ENCODE peak calls at places on chromosome 19, in eight cellular contexts. Y is fibroblast of mammary gland, H is type B pancreatic cell, P is tibial artery, R is BE2C, F is heart left ventricle, U is lower lobe of right lung, V is endothelial cell. C is an unnamed sample.

GRCh38 chr19:3343619-3344502 is 22.5 kb upstream of the NFIC start:
- DNase-seq in Y (peak), H (no peak), P (peak), R (peak), F (peak), U (peak), V (no peak), C (peak)

GRCh38 chr19:44812142-44812718 is 3.3 kb downstream of the BCAM start:
- DNase-seq in Y (no peak), H (no peak), P (no peak), R (no peak), F (no peak), U (no peak), V (no peak), C (no peak)

GRCh38 chr19:54478677-54479266 is 5.7 kb upstream of the CDC42EP5 start:
- DNase-seq in Y (peak), H (no peak), P (no peak), R (no peak), F (no peak), U (no peak), V (peak), C (peak)

GRCh38 chr19:56476671-56477428 is at the start of gene ZNF667:
- DNase-seq in Y (peak), H (no peak), P (no peak), R (peak), F (peak), U (no peak), V (no peak), C (peak)

GRCh38 chr19:19745496-19746285 is 12.8 kb upstream of the ZNF14 start:
- DNase-seq in Y (no peak), H (no peak), P (no peak), R (no peak), F (no peak), U (no peak), V (no peak), C (no peak)

GRCh38 chr19:7506385-7507328 is 9.2 kb upstream of the ZNF358 start:
- DNase-seq in Y (peak), H (no peak), P (peak), R (peak), F (peak), U (peak), V (peak), C (peak)

GRCh38 chr19:54725321-54725720 is 1.1 kb downstream of the KIR3DL3 start:
- DNase-seq in Y (no peak), H (no peak), P (no peak), R (no peak), F (no peak), U (no peak), V (no peak), C (no peak)

GRCh38 chr19:3607398-3608078 is 863 bp upstream of the TBXA2R start:
- DNase-seq in Y (peak), H (no peak), P (peak), R (no peak), F (peak), U (peak), V (no peak), C (peak)

GRCh38 chr19:56170261-56170660 is 5.5 kb upstream of the GALP start:
- DNase-seq in Y (peak), H (no peak), P (no peak), R (no peak), F (peak), U (peak), V (no peak), C (no peak)

GRCh38 chr19:2391118-2391725 is 31.2 kb downstream of the TMPRSS9 start:
- DNase-seq in Y (peak), H (no peak), P (no peak), R (no peak), F (no peak), U (no peak), V (peak), C (peak)

GRCh38 chr19:19463348-19464117 is 51.8 kb downstream of the TSSK6 start:
- DNase-seq in Y (peak), H (no peak), P (no peak), R (no peak), F (peak), U (peak), V (no peak), C (peak)

GRCh38 chr19:46229442-46229841 is at the start of gene IGFL1:
- DNase-seq in Y (no peak), H (no peak), P (no peak), R (no peak), F (no peak), U (no peak), V (no peak), C (no peak)

GRCh38 chr19:38856813-38857212 is 7.0 kb upstream of the HNRNPL start:
- DNase-seq in Y (no peak), H (no peak), P (no peak), R (no peak), F (no peak), U (no peak), V (no peak), C (no peak)

GRCh38 chr19:18999896-19000620 is 33.3 kb downstream of the SUGP2 start:
- DNase-seq in Y (peak), H (no peak), P (no peak), R (no peak), F (no peak), U (no peak), V (peak), C (peak)

GRCh38 chr19:57192064-57192395 is 730 bp downstream of the ZNF264 start:
- DNase-seq in Y (no peak), H (peak), P (no peak), R (no peak), F (no peak), U (no peak), V (no peak), C (no peak)

GRCh38 chr19:39372047-39372802 is 18.7 kb downstream of the PAF1 start:
- DNase-seq in Y (peak), H (no peak), P (peak), R (no peak), F (peak), U (peak), V (no peak), C (peak)

GRCh38 chr19:38496116-38496515 is 62.6 kb downstream of the RYR1 start:
- DNase-seq in Y (no peak), H (no peak), P (no peak), R (no peak), F (no peak), U (no peak), V (no peak), C (no peak)

GRCh38 chr19:32543107-32543900 is 37.7 kb upstream of the PDCD5 start:
- DNase-seq in Y (no peak), H (no peak), P (no peak), R (no peak), F (no peak), U (no peak), V (no peak), C (no peak)

DNA sequence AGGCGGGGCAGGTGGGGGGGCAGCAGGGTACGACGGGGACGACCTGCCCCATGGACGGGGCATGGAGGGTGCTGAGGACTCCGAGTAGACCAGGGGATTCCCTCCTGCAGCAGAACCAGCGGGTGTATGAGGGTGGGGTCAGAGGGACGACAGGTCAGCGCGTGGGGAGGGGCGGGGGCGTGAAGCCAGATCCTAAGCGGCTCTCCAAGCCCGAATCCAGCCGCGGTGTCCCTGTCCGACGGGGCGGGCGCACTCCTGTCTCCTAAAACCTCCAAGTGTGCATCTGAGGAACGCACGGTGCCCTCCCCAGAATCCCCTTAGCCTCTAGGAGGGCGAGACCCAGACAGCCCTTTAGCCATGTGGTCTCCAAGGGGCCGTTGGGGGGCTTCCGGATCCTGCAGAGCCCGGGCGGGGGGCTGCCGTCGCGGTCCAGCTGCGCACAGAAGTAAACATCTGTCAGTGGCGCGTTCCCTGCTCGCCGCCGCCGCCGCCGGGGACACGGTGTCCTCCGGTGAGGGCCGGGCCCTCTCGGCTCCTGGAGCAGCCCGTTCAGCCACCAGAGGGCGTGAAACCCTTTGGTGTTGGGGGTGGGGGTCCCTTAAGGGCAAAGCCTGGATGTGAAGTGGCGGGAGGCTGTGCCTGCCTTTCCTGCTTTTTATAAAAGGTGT is 732 bp downstream of the NRTN start:
- DNase-seq in Y (no peak), H (no peak), P (no peak), R (peak), F (peak), U (peak), V (peak), C (peak)
- TF ChIP-seq CTCF in Y (peak), H (peak), P (no peak), R (peak), F (peak), U (peak), V (peak), C (peak)

GRCh38 chr19:36972594-36972993 is 56.5 kb downstream of the ZNF568 start:
- DNase-seq in Y (no peak), H (no peak), P (peak), R (no peak), F (no peak), U (no peak), V (no peak), C (no peak)

GRCh38 chr19:36973844-36974195 is 57.7 kb downstream of the ZNF568 start:
- DNase-seq in Y (no peak), H (no peak), P (no peak), R (no peak), F (no peak), U (no peak), V (no peak), C (no peak)

DNA sequence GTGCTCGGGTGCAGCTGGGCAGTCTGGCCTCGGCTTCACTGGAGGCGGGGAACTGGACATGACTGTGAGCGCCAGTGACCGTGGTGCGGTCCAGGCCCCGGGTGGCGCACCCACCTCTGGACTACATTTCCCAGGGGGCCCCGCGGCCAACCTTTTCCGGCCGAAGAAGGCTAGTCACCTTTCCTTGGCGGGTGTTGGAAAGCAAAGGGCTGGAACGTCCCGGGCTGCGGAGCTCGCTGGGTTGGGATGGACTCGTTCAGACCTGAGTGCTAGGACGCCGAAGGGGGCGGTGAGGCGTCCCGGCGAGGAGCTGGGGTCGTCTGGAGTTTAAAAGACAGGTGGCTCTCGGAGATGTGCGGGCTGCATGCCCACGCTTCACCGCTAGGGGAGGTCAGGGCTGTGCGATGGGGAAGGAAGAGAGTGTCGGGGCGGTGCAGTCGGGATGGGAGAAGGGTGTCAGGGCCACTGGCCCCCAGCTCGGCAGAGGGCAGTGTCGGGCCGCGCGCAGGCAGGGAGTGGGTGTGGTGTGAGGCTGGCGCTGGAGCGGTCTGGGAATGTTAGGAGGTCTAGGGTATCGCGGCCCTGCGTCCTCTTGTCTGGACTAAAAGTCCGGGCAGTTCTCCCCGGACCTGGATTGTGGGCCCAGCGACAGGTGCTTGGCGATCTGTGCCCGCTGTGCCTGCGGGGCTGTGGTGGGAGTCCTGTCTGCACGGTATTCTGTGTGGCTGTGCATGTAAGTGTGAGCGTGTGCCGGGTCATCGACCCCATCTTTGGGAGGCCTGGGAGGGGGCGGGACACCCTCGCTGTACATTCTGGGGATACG is 57.1 kb downstream of the ZNF568 start:
- DNase-seq in Y (peak), H (no peak), P (peak), R (peak), F (peak), U (peak), V (peak), C (peak)
- TF ChIP-seq CTCF in Y (peak), H (no peak), P (peak), R (peak), F (peak), U (peak), V (peak), C (peak)

DNA sequence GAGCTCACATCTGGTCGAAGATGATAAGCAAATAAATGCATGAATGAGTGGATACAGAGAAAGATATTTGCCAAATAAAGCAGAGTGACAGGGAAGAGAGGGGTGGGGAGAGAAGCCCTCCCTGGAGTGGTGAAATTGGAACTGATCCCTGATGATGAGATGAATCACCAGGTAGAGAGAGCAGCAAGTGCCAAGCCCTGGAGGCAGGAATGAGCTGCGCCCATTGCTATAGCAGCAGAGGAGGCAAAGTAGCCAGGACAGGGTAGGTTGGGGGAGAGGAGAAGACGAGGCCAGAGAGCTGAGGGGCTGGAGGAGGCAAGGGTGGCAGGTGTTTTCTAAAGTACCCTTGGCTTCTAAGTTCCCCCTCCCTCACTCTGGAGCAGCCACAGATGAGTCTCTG is 13.7 kb downstream of the FXYD5 start:
- DNase-seq in Y (peak), H (no peak), P (no peak), R (no peak), F (no peak), U (no peak), V (no peak), C (no peak)
- TF ChIP-seq CTCF in Y (peak), H (no peak), P (no peak), R (no peak), F (no peak), U (no peak), V (no peak), C (peak)

GRCh38 chr19:48169974-48170803 is at the start of the genes LIG1 and ZSWIM9:
- DNase-seq in Y (peak), H (peak), P (peak), R (peak), F (peak), U (peak), V (peak), C (peak)
- TF ChIP-seq CTCF in Y (no peak), H (no peak), P (no peak), R (no peak), F (no peak), U (peak), V (no peak), C (peak)

GRCh38 chr19:1365306-1365963 is 18.3 kb upstream of the NDUFS7 start:
- DNase-seq in Y (no peak), H (no peak), P (no peak), R (no peak), F (no peak), U (no peak), V (no peak), C (no peak)
- TF ChIP-seq CTCF in Y (no peak), H (no peak), P (no peak), R (no peak), F (no peak), U (no peak), V (no peak), C (no peak)

GRCh38 chr19:35792888-35793287 is 17.5 kb downstream of the ARHGAP33 start:
- DNase-seq in Y (no peak), H (no peak), P (no peak), R (no peak), F (no peak), U (no peak), V (no peak), C (no peak)
- TF ChIP-seq CTCF in Y (no peak), H (no peak), P (no peak), R (no peak), F (no peak), U (no peak), V (no peak), C (no peak)

GRCh38 chr19:50851620-50852019 is 3.1 kb upstream of the KLK3 start:
- DNase-seq in Y (no peak), H (no peak), P (no peak), R (no peak), F (no peak), U (no peak), V (no peak), C (no peak)

GRCh38 chr19:50850738-50851137 is 4.0 kb upstream of the KLK3 start:
- DNase-seq in Y (no peak), H (no peak), P (no peak), R (no peak), F (no peak), U (no peak), V (no peak), C (no peak)

GRCh38 chr19:50857366-50857765 is 2.7 kb downstream of the KLK3 start:
- DNase-seq in Y (no peak), H (no peak), P (no peak), R (no peak), F (no peak), U (no peak), V (no peak), C (no peak)

GRCh38 chr19:50858896-50859295 is 4.2 kb downstream of the KLK3 start:
- DNase-seq in Y (no peak), H (no peak), P (no peak), R (no peak), F (no peak), U (no peak), V (no peak), C (no peak)

DNA sequence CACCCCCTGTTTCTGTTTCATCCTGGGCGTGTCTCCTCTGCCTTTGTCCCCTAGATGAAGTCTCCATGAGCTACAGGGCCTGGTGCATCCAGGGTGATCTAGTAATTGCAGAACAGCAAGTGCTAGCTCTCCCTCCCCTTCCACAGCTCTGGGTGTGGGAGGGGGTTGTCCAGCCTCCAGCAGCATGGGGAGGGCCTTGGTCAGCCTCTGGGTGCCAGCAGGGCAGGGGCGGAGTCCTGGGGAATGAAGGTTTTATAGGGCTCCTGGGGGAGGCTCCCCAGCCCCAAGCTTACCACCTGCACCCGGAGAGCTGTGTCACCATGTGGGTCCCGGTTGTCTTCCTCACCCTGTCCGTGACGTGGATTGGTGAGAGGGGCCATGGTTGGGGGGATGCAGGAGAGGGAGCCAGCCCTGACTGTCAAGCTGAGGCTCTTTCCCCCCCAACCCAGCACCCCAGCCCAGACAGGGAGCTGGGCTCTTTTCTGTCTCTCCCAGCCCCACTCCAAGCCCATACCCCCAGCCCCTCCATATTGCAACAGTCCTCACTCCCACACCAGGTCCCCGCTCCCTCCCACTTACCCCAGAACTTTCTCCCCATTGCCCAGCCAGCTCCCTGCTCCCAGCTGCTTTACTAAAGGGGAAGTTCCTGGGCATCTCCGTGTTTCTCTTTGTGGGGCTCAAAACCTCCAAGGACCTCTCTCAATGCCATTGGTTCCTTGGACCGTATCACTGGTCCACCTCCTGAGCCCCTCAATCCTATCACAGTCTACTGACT is at the start of gene KLK3:
- DNase-seq in Y (no peak), H (no peak), P (no peak), R (no peak), F (no peak), U (no peak), V (no peak), C (no peak)
- TF ChIP-seq CTCF in Y (no peak), H (no peak), P (no peak), R (no peak), F (no peak), U (no peak), V (no peak), C (no peak)